ENCODE peak calls at places on chromosomes 13 and 19, in eight cellular contexts. B is mucosa of gallbladder, G is T-helper 1 cell, Q is dorsolateral prefrontal cortex, D is IMR-90, N is midbrain, J is neuronal stem cell, H is mesenchymal stem cell. K is an unnamed sample.

GRCh38 chr19:11191273-11191755 is 6.0 kb downstream of the KANK2 start:
- DNase-seq in N (no peak), Q (no peak), J (no peak), H (peak), G (no peak), D (peak), B (no peak), K (peak)

GRCh38 chr19:55541091-55541490 is 4.2 kb upstream of the SBK2 start:
- DNase-seq in D (no peak), N (no peak), H (no peak), G (no peak), B (no peak), J (no peak), Q (no peak), K (no peak)

GRCh38 chr19:35068941-35069634 is 27.6 kb downstream of the HPN start:
- DNase-seq in H (no peak), J (no peak), N (no peak), G (no peak), B (no peak), D (no peak), Q (no peak), K (no peak)

GRCh38 chr13:47188802-47189201 is 291.9 kb upstream of the HTR2A start:
- DNase-seq in H (peak), J (no peak), Q (no peak), D (peak), B (no peak), G (no peak), N (no peak), K (no peak)

GRCh38 chr13:22278336-22278929 is 607.6 kb downstream of the FGF9 start:
- DNase-seq in J (peak), B (peak), Q (peak), D (peak), G (peak), N (peak), H (peak), K (peak)

GRCh38 chr13:20969182-20969581 is 66.6 kb upstream of the XPO4 start:
- DNase-seq in N (no peak), G (no peak), Q (no peak), J (no peak), D (peak), H (peak), B (no peak), K (no peak)

GRCh38 chr19:752652-753517 is 2.0 kb downstream of the MISP start:
- DNase-seq in Q (no peak), N (no peak), H (peak), D (peak), B (peak), J (no peak), G (no peak), K (no peak)

GRCh38 chr19:18029617-18030338 is 21.8 kb downstream of the ARRDC2 start:
- DNase-seq in H (peak), B (peak), J (no peak), D (peak), N (no peak), G (no peak), Q (no peak), K (no peak)

GRCh38 chr19:49950590-49950948 is 10.4 kb downstream of the SIGLEC11 start:
- DNase-seq in D (no peak), J (no peak), H (no peak), Q (no peak), B (no peak), N (no peak), G (no peak), K (no peak)

GRCh38 chr13:113864303-113864890 is 521 bp upstream of the GAS6 start:
- DNase-seq in N (no peak), H (peak), J (no peak), D (peak), G (no peak), Q (no peak), B (no peak), K (peak)

GRCh38 chr19:36032251-36033104 is at the start of gene CLIP3:
- DNase-seq in G (peak), B (peak), Q (peak), J (peak), N (peak), H (peak), D (peak), K (peak)

GRCh38 chr19:30049844-30050667 is 108.0 kb downstream of the URI1 start:
- DNase-seq in G (no peak), Q (no peak), J (no peak), D (no peak), N (peak), H (peak), B (no peak), K (no peak)

GRCh38 chr13:33728271-33729037 is 89.5 kb upstream of the RFC3 start:
- DNase-seq in B (peak), Q (peak), N (no peak), G (no peak), D (no peak), H (no peak), J (no peak), K (peak)

K was measured in cerebellar cortex.